ENCODE peak calls at places on chromosomes 12 and 14, in nine cellular contexts. One of them, this sample, is unnamed.
A peak's percentile ranks its signal among the peaks of the same experiment; 100 is the strongest.

GRCh38 chr14:105537580-105538474 is 11.4 kb downstream of the TMEM121 start:
- DNase-seq in endodermal cell: peak; percentile 89
- DNase-seq in OCI-LY7: peak; percentile 66
- DNase-seq in tibial artery: no peak
- DNase-seq in effector CD4-positive, alpha-beta T cell: peak; percentile 68
- DNase-seq in BE2C: peak; percentile 68
- DNase-seq in substantia nigra: no peak
- DNase-seq in HT-29: peak; percentile 53
- DNase-seq in cardiac fibroblast: no peak
- DNase-seq in this sample: peak; percentile 48

GRCh38 chr14:75422169-75422568 is 5.7 kb upstream of the JDP2 start:
- DNase-seq in cardiac fibroblast: no peak
- DNase-seq in substantia nigra: no peak
- DNase-seq in OCI-LY7: no peak
- DNase-seq in HT-29: no peak
- DNase-seq in BE2C: no peak
- DNase-seq in effector CD4-positive, alpha-beta T cell: no peak
- DNase-seq in endodermal cell: no peak
- DNase-seq in tibial artery: no peak
- DNase-seq in this sample: no peak

GRCh38 chr12:51025748-51026654 is at the start of gene SLC11A2:
- DNase-seq in HT-29: peak; percentile 95
- DNase-seq in BE2C: peak; percentile 98
- DNase-seq in endodermal cell: peak; percentile 100
- DNase-seq in substantia nigra: peak; percentile 97
- DNase-seq in cardiac fibroblast: peak; percentile 95
- DNase-seq in OCI-LY7: peak; percentile 94
- DNase-seq in effector CD4-positive, alpha-beta T cell: peak; percentile 86
- DNase-seq in tibial artery: peak; percentile 96
- DNase-seq in this sample: peak; percentile 75

GRCh38 chr12:103501447-103501846 is 5.7 kb upstream of the C12orf42 start:
- DNase-seq in BE2C: no peak
- DNase-seq in tibial artery: no peak
- DNase-seq in substantia nigra: no peak
- DNase-seq in cardiac fibroblast: no peak
- DNase-seq in OCI-LY7: no peak
- DNase-seq in effector CD4-positive, alpha-beta T cell: no peak
- DNase-seq in HT-29: no peak
- DNase-seq in endodermal cell: no peak
- DNase-seq in this sample: no peak

GRCh38 chr14:91154851-91155625 is 41.2 kb downstream of the DGLUCY start:
- DNase-seq in substantia nigra: no peak
- DNase-seq in tibial artery: no peak
- DNase-seq in effector CD4-positive, alpha-beta T cell: no peak
- DNase-seq in cardiac fibroblast: peak; percentile 73
- DNase-seq in HT-29: peak; percentile 85
- DNase-seq in OCI-LY7: no peak
- DNase-seq in endodermal cell: no peak
- DNase-seq in BE2C: peak; percentile 54
- DNase-seq in this sample: peak; percentile 93

GRCh38 chr12:27319394-27319793 is 13.2 kb upstream of the BMAL2 start:
- DNase-seq in cardiac fibroblast: peak; percentile 49
- DNase-seq in BE2C: no peak
- DNase-seq in HT-29: no peak
- DNase-seq in tibial artery: no peak
- DNase-seq in endodermal cell: no peak
- DNase-seq in OCI-LY7: no peak
- DNase-seq in effector CD4-positive, alpha-beta T cell: no peak
- DNase-seq in substantia nigra: no peak
- DNase-seq in this sample: no peak

GRCh38 chr12:94336201-94336915 is 123.3 kb downstream of the CEP83 start:
- DNase-seq in HT-29: no peak
- DNase-seq in substantia nigra: no peak
- DNase-seq in tibial artery: no peak
- DNase-seq in OCI-LY7: no peak
- DNase-seq in cardiac fibroblast: peak; percentile 70
- DNase-seq in effector CD4-positive, alpha-beta T cell: no peak
- DNase-seq in endodermal cell: no peak
- DNase-seq in BE2C: no peak
- DNase-seq in this sample: no peak

GRCh38 chr12:2250797-2251196 is 198.0 kb downstream of the CACNA1C start:
- DNase-seq in HT-29: no peak
- DNase-seq in effector CD4-positive, alpha-beta T cell: no peak
- DNase-seq in cardiac fibroblast: peak; percentile 34
- DNase-seq in OCI-LY7: no peak
- DNase-seq in BE2C: no peak
- DNase-seq in endodermal cell: no peak
- DNase-seq in substantia nigra: no peak
- DNase-seq in tibial artery: no peak
- DNase-seq in this sample: no peak

GRCh38 chr12:120869376-120869775 is 34.8 kb downstream of the SPPL3 start:
- DNase-seq in substantia nigra: no peak
- DNase-seq in endodermal cell: no peak
- DNase-seq in effector CD4-positive, alpha-beta T cell: no peak
- DNase-seq in OCI-LY7: no peak
- DNase-seq in HT-29: no peak
- DNase-seq in BE2C: no peak
- DNase-seq in tibial artery: no peak
- DNase-seq in cardiac fibroblast: no peak
- DNase-seq in this sample: no peak

GRCh38 chr14:75566321-75566720 is 12.1 kb upstream of the FLVCR2 start:
- DNase-seq in substantia nigra: no peak
- DNase-seq in BE2C: no peak
- DNase-seq in endodermal cell: no peak
- DNase-seq in tibial artery: no peak
- DNase-seq in OCI-LY7: no peak
- DNase-seq in cardiac fibroblast: no peak
- DNase-seq in effector CD4-positive, alpha-beta T cell: peak; percentile 37
- DNase-seq in HT-29: no peak
- DNase-seq in this sample: no peak

GRCh38 chr12:112352921-112353320 is 29.3 kb downstream of the HECTD4 start:
- DNase-seq in tibial artery: no peak
- DNase-seq in cardiac fibroblast: peak; percentile 8
- DNase-seq in HT-29: no peak
- DNase-seq in substantia nigra: no peak
- DNase-seq in endodermal cell: no peak
- DNase-seq in OCI-LY7: no peak
- DNase-seq in effector CD4-positive, alpha-beta T cell: no peak
- DNase-seq in BE2C: no peak
- DNase-seq in this sample: no peak

GRCh38 chr12:115611477-115611876 is 666.0 kb downstream of the MED13L start:
- DNase-seq in endodermal cell: no peak
- DNase-seq in cardiac fibroblast: no peak
- DNase-seq in tibial artery: no peak
- DNase-seq in BE2C: peak; percentile 60
- DNase-seq in HT-29: no peak
- DNase-seq in substantia nigra: no peak
- DNase-seq in OCI-LY7: no peak
- DNase-seq in effector CD4-positive, alpha-beta T cell: no peak
- DNase-seq in this sample: no peak

GRCh38 chr14:51394804-51395203 is 154.8 kb downstream of the TMX1 start:
- DNase-seq in tibial artery: no peak
- DNase-seq in OCI-LY7: no peak
- DNase-seq in substantia nigra: no peak
- DNase-seq in effector CD4-positive, alpha-beta T cell: no peak
- DNase-seq in cardiac fibroblast: no peak
- DNase-seq in endodermal cell: no peak
- DNase-seq in HT-29: no peak
- DNase-seq in BE2C: no peak
- DNase-seq in this sample: no peak

GRCh38 chr12:91663331-91663998 is 480.8 kb upstream of the DCN start:
- DNase-seq in OCI-LY7: no peak
- DNase-seq in BE2C: no peak
- DNase-seq in tibial artery: no peak
- DNase-seq in cardiac fibroblast: no peak
- DNase-seq in endodermal cell: no peak
- DNase-seq in substantia nigra: no peak
- DNase-seq in effector CD4-positive, alpha-beta T cell: no peak
- DNase-seq in HT-29: no peak
- DNase-seq in this sample: peak; percentile 87